ENCODE peak calls at places on chromosomes 6 and 20, in ten cellular contexts. One of them, this sample, is unnamed.

GRCh38 chr6:107488174-107488874 is 1.6 kb upstream of the SOBP start:
- DNase-seq in A549: no peak
- DNase-seq in PC-9: no peak
- DNase-seq in heart right ventricle: no peak
- DNase-seq in skeletal muscle cell: no peak
- DNase-seq in OCI-LY7: no peak
- DNase-seq in iPS DF 6.9: no peak
- DNase-seq in astrocyte of the spinal cord: peak; percentile 8
- DNase-seq in small intestine: no peak
- DNase-seq in GM06990: no peak
- DNase-seq in this sample: no peak

GRCh38 chr6:28758046-28758817 is 165.6 kb downstream of the TRIM27 start:
- DNase-seq in A549: peak; percentile 88
- DNase-seq in PC-9: peak; percentile 51
- DNase-seq in heart right ventricle: no peak
- DNase-seq in skeletal muscle cell: no peak
- DNase-seq in OCI-LY7: peak; percentile 43
- DNase-seq in iPS DF 6.9: no peak
- DNase-seq in astrocyte of the spinal cord: peak; percentile 62
- DNase-seq in small intestine: no peak
- DNase-seq in GM06990: peak; percentile 57
- DNase-seq in this sample: no peak

GRCh38 chr6:135540207-135540877 is 42.8 kb upstream of the AHI1 start:
- DNase-seq in A549: peak; percentile 21
- DNase-seq in PC-9: no peak
- DNase-seq in heart right ventricle: no peak
- DNase-seq in skeletal muscle cell: no peak
- DNase-seq in OCI-LY7: no peak
- DNase-seq in iPS DF 6.9: no peak
- DNase-seq in astrocyte of the spinal cord: peak; percentile 45
- DNase-seq in small intestine: no peak
- DNase-seq in GM06990: no peak
- DNase-seq in this sample: no peak

GRCh38 chr20:45817652-45818194 is 5.3 kb downstream of the UBE2C start:
- DNase-seq in A549: no peak
- DNase-seq in PC-9: peak; percentile 96
- DNase-seq in heart right ventricle: no peak
- DNase-seq in skeletal muscle cell: no peak
- DNase-seq in OCI-LY7: no peak
- DNase-seq in iPS DF 6.9: no peak
- DNase-seq in astrocyte of the spinal cord: peak; percentile 82
- DNase-seq in small intestine: no peak
- DNase-seq in GM06990: no peak
- DNase-seq in this sample: no peak

GRCh38 chr6:34852406-34853085 is 35.3 kb downstream of the TAF11 start:
- DNase-seq in A549: no peak
- DNase-seq in PC-9: no peak
- DNase-seq in heart right ventricle: no peak
- DNase-seq in skeletal muscle cell: no peak
- DNase-seq in OCI-LY7: no peak
- DNase-seq in iPS DF 6.9: no peak
- DNase-seq in astrocyte of the spinal cord: no peak
- DNase-seq in small intestine: no peak
- DNase-seq in GM06990: no peak
- DNase-seq in this sample: no peak

GRCh38 chr6:157941101-157941863 is 40.4 kb upstream of the SYNJ2 start:
- DNase-seq in A549: no peak
- DNase-seq in PC-9: no peak
- DNase-seq in heart right ventricle: no peak
- DNase-seq in skeletal muscle cell: no peak
- DNase-seq in OCI-LY7: no peak
- DNase-seq in iPS DF 6.9: no peak
- DNase-seq in astrocyte of the spinal cord: no peak
- DNase-seq in small intestine: no peak
- DNase-seq in GM06990: no peak
- DNase-seq in this sample: no peak

GRCh38 chr6:21522773-21523490 is 70.6 kb upstream of the SOX4 start:
- DNase-seq in A549: peak; percentile 10
- DNase-seq in PC-9: no peak
- DNase-seq in heart right ventricle: no peak
- DNase-seq in skeletal muscle cell: no peak
- DNase-seq in OCI-LY7: no peak
- DNase-seq in iPS DF 6.9: peak; percentile 29
- DNase-seq in astrocyte of the spinal cord: no peak
- DNase-seq in small intestine: no peak
- DNase-seq in GM06990: no peak
- DNase-seq in this sample: no peak

GRCh38 chr6:109008951-109009760 is 85.5 kb downstream of the SESN1 start:
- DNase-seq in A549: peak; percentile 77
- DNase-seq in PC-9: peak; percentile 75
- DNase-seq in heart right ventricle: peak; percentile 96
- DNase-seq in skeletal muscle cell: peak; percentile 54
- DNase-seq in OCI-LY7: peak; percentile 92
- DNase-seq in iPS DF 6.9: peak; percentile 60
- DNase-seq in astrocyte of the spinal cord: peak; percentile 91
- DNase-seq in small intestine: peak; percentile 92
- DNase-seq in GM06990: peak; percentile 85
- DNase-seq in this sample: peak; percentile 99

GRCh38 chr20:24798930-24799705 is 150.0 kb upstream of the CST7 start:
- DNase-seq in A549: no peak
- DNase-seq in PC-9: no peak
- DNase-seq in heart right ventricle: no peak
- DNase-seq in skeletal muscle cell: no peak
- DNase-seq in OCI-LY7: no peak
- DNase-seq in iPS DF 6.9: no peak
- DNase-seq in astrocyte of the spinal cord: peak; percentile 74
- DNase-seq in small intestine: no peak
- DNase-seq in GM06990: no peak
- DNase-seq in this sample: no peak

GRCh38 chr6:33915134-33915533 is 111.3 kb upstream of the MLN start:
- DNase-seq in A549: no peak
- DNase-seq in PC-9: no peak
- DNase-seq in heart right ventricle: no peak
- DNase-seq in skeletal muscle cell: no peak
- DNase-seq in OCI-LY7: no peak
- DNase-seq in iPS DF 6.9: no peak
- DNase-seq in astrocyte of the spinal cord: no peak
- DNase-seq in small intestine: no peak
- DNase-seq in GM06990: no peak
- DNase-seq in this sample: no peak

GRCh38 chr6:134035823-134036296 is 16.6 kb downstream of the SLC2A12 start:
- DNase-seq in A549: peak; percentile 50
- DNase-seq in PC-9: peak; percentile 98
- DNase-seq in heart right ventricle: no peak
- DNase-seq in skeletal muscle cell: peak; percentile 61
- DNase-seq in OCI-LY7: peak; percentile 61
- DNase-seq in iPS DF 6.9: no peak
- DNase-seq in astrocyte of the spinal cord: peak; percentile 84
- DNase-seq in small intestine: peak; percentile 19
- DNase-seq in GM06990: no peak
- DNase-seq in this sample: no peak

GRCh38 chr6:101013612-101014195 is 132.6 kb upstream of the ASCC3 start:
- DNase-seq in A549: no peak
- DNase-seq in PC-9: no peak
- DNase-seq in heart right ventricle: no peak
- DNase-seq in skeletal muscle cell: no peak
- DNase-seq in OCI-LY7: no peak
- DNase-seq in iPS DF 6.9: no peak
- DNase-seq in astrocyte of the spinal cord: no peak
- DNase-seq in small intestine: no peak
- DNase-seq in GM06990: no peak
- DNase-seq in this sample: no peak

GRCh38 chr6:110682460-110682853 is 132.8 kb downstream of the CDK19 start:
- DNase-seq in A549: peak; percentile 83
- DNase-seq in PC-9: peak; percentile 81
- DNase-seq in heart right ventricle: no peak
- DNase-seq in skeletal muscle cell: peak; percentile 45
- DNase-seq in OCI-LY7: peak; percentile 88
- DNase-seq in iPS DF 6.9: peak; percentile 41
- DNase-seq in astrocyte of the spinal cord: peak; percentile 85
- DNase-seq in small intestine: peak; percentile 93
- DNase-seq in GM06990: peak; percentile 56
- DNase-seq in this sample: peak; percentile 37

GRCh38 chr20:8121666-8122065 is 10.4 kb upstream of the PLCB1 start:
- DNase-seq in A549: no peak
- DNase-seq in PC-9: peak; percentile 55
- DNase-seq in heart right ventricle: no peak
- DNase-seq in skeletal muscle cell: no peak
- DNase-seq in OCI-LY7: no peak
- DNase-seq in iPS DF 6.9: no peak
- DNase-seq in astrocyte of the spinal cord: no peak
- DNase-seq in small intestine: no peak
- DNase-seq in GM06990: no peak
- DNase-seq in this sample: no peak

GRCh38 chr6:43285415-43285814 is 12.6 kb upstream of the SLC22A7 start:
- DNase-seq in A549: no peak
- DNase-seq in PC-9: no peak
- DNase-seq in heart right ventricle: no peak
- DNase-seq in skeletal muscle cell: no peak
- DNase-seq in OCI-LY7: no peak
- DNase-seq in iPS DF 6.9: no peak
- DNase-seq in astrocyte of the spinal cord: no peak
- DNase-seq in small intestine: no peak
- DNase-seq in GM06990: no peak
- DNase-seq in this sample: no peak
- H3K4me3 ChIP-seq in A549: no peak overlapping the region
- H3K4me3 ChIP-seq in PC-9: no peak overlapping the region
- H3K4me3 ChIP-seq in heart right ventricle: peak overlapping the region; percentile 24
- H3K4me3 ChIP-seq in skeletal muscle cell: no peak overlapping the region
- H3K4me3 ChIP-seq in OCI-LY7: no peak overlapping the region
- H3K4me3 ChIP-seq in iPS DF 6.9: peak overlapping the region; percentile 28
- H3K4me3 ChIP-seq in astrocyte of the spinal cord: no peak overlapping the region
- H3K4me3 ChIP-seq in small intestine: peak overlapping the region; percentile 46
- H3K4me3 ChIP-seq in GM06990: no peak overlapping the region
- H3K4me3 ChIP-seq in this sample: no peak overlapping the region

GRCh38 chr20:51016521-51016920 is 6.4 kb downstream of the KCNG1 start:
- DNase-seq in A549: no peak
- DNase-seq in PC-9: no peak
- DNase-seq in heart right ventricle: no peak
- DNase-seq in skeletal muscle cell: no peak
- DNase-seq in OCI-LY7: no peak
- DNase-seq in iPS DF 6.9: no peak
- DNase-seq in astrocyte of the spinal cord: no peak
- DNase-seq in small intestine: no peak
- DNase-seq in GM06990: no peak
- DNase-seq in this sample: no peak
- H3K4me3 ChIP-seq in A549: no peak overlapping the region
- H3K4me3 ChIP-seq in PC-9: no peak overlapping the region
- H3K4me3 ChIP-seq in heart right ventricle: no peak overlapping the region
- H3K4me3 ChIP-seq in skeletal muscle cell: no peak overlapping the region
- H3K4me3 ChIP-seq in OCI-LY7: no peak overlapping the region
- H3K4me3 ChIP-seq in iPS DF 6.9: no peak overlapping the region
- H3K4me3 ChIP-seq in astrocyte of the spinal cord: no peak overlapping the region
- H3K4me3 ChIP-seq in small intestine: no peak overlapping the region
- H3K4me3 ChIP-seq in GM06990: no peak overlapping the region
- H3K4me3 ChIP-seq in this sample: no peak overlapping the region

GRCh38 chr6:29825848-29826247 is 1.8 kb upstream of the HLA-G start:
- DNase-seq in A549: no peak
- DNase-seq in PC-9: no peak
- DNase-seq in heart right ventricle: no peak
- DNase-seq in skeletal muscle cell: no peak
- DNase-seq in OCI-LY7: no peak
- DNase-seq in iPS DF 6.9: no peak
- DNase-seq in astrocyte of the spinal cord: no peak
- DNase-seq in small intestine: no peak
- DNase-seq in GM06990: no peak
- DNase-seq in this sample: no peak

GRCh38 chr6:29824144-29824543 is 3.5 kb upstream of the HLA-G start:
- DNase-seq in A549: no peak
- DNase-seq in PC-9: no peak
- DNase-seq in heart right ventricle: no peak
- DNase-seq in skeletal muscle cell: no peak
- DNase-seq in OCI-LY7: no peak
- DNase-seq in iPS DF 6.9: no peak
- DNase-seq in astrocyte of the spinal cord: no peak
- DNase-seq in small intestine: no peak
- DNase-seq in GM06990: no peak
- DNase-seq in this sample: no peak

GRCh38 chr6:29827579-29828470 is at the start of gene HLA-G:
- DNase-seq in A549: no peak
- DNase-seq in PC-9: no peak
- DNase-seq in heart right ventricle: no peak
- DNase-seq in skeletal muscle cell: no peak
- DNase-seq in OCI-LY7: no peak
- DNase-seq in iPS DF 6.9: no peak
- DNase-seq in astrocyte of the spinal cord: no peak
- DNase-seq in small intestine: no peak
- DNase-seq in GM06990: no peak
- DNase-seq in this sample: no peak

GRCh38 chr6:29828471-29828797 is 809 bp downstream of the HLA-G start:
- DNase-seq in A549: no peak
- DNase-seq in PC-9: no peak
- DNase-seq in heart right ventricle: no peak
- DNase-seq in skeletal muscle cell: no peak
- DNase-seq in OCI-LY7: no peak
- DNase-seq in iPS DF 6.9: no peak
- DNase-seq in astrocyte of the spinal cord: no peak
- DNase-seq in small intestine: no peak
- DNase-seq in GM06990: no peak
- DNase-seq in this sample: peak; percentile 78

DNA sequence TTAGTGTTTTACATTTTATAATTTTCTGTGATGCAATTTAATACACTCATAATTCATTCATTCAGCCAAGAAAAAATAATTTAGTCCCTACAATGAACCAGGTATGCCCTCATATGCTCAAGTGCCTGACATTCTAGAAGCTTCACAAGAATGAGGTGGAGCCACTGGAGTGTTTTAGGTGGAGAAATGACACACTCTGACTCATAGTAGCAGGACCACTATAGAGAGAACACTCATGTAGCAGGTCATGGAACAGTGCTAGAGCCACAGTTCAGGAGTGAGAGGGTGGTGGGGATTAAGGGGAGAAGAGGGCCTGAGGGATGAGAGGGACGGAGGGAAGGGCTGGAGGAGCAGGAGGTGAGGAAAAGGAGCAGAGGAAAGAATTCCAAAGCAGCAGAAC is 1.4 kb upstream of the HLA-G start:
- DNase-seq in A549: no peak
- DNase-seq in PC-9: no peak
- DNase-seq in heart right ventricle: no peak
- DNase-seq in skeletal muscle cell: no peak
- DNase-seq in OCI-LY7: no peak
- DNase-seq in iPS DF 6.9: no peak
- DNase-seq in astrocyte of the spinal cord: no peak
- DNase-seq in small intestine: no peak
- DNase-seq in GM06990: no peak
- DNase-seq in this sample: no peak
- H3K4me3 ChIP-seq in A549: no peak overlapping the region
- H3K4me3 ChIP-seq in PC-9: no peak overlapping the region
- H3K4me3 ChIP-seq in heart right ventricle: no peak overlapping the region
- H3K4me3 ChIP-seq in skeletal muscle cell: no peak overlapping the region
- H3K4me3 ChIP-seq in OCI-LY7: no peak overlapping the region
- H3K4me3 ChIP-seq in iPS DF 6.9: no peak overlapping the region
- H3K4me3 ChIP-seq in astrocyte of the spinal cord: no peak overlapping the region
- H3K4me3 ChIP-seq in small intestine: no peak overlapping the region
- H3K4me3 ChIP-seq in GM06990: no peak overlapping the region
- H3K4me3 ChIP-seq in this sample: no peak overlapping the region

DNA sequence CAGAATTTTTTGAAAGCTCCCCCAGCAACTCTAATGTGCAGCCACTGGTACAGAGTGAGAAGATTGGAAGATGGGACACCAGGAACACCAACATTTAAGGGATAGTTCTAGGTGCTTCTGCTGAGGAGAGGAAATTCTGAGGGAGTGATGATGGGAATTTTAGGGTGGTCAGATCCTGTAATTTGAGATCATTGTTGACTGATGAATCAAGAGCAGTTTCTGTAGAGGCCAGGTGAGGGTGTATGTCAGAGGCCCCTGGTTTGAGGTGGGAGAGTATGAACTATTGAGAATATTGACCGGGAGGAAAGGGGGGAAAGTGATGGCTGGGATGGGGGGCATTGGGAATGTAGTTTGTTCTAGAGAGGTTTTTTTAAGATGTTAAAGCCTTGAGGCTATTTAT is 47.2 kb downstream of the PTPRA start:
- DNase-seq in A549: no peak
- DNase-seq in PC-9: no peak
- DNase-seq in heart right ventricle: no peak
- DNase-seq in skeletal muscle cell: no peak
- DNase-seq in OCI-LY7: no peak
- DNase-seq in iPS DF 6.9: no peak
- DNase-seq in astrocyte of the spinal cord: no peak
- DNase-seq in small intestine: no peak
- DNase-seq in GM06990: no peak
- DNase-seq in this sample: no peak
- H3K4me3 ChIP-seq in A549: no peak overlapping the region
- H3K4me3 ChIP-seq in PC-9: no peak overlapping the region
- H3K4me3 ChIP-seq in heart right ventricle: no peak overlapping the region
- H3K4me3 ChIP-seq in skeletal muscle cell: no peak overlapping the region
- H3K4me3 ChIP-seq in OCI-LY7: no peak overlapping the region
- H3K4me3 ChIP-seq in iPS DF 6.9: no peak overlapping the region
- H3K4me3 ChIP-seq in astrocyte of the spinal cord: no peak overlapping the region
- H3K4me3 ChIP-seq in small intestine: no peak overlapping the region
- H3K4me3 ChIP-seq in GM06990: no peak overlapping the region
- H3K4me3 ChIP-seq in this sample: no peak overlapping the region